ENCODE peak calls at places on chromosomes 16 and 17, in six cellular contexts. J, F, I, P, Z and B are unnamed samples.

GRCh38 chr17:36773039-36773438 is 164.2 kb upstream of the LHX1 start:
- DNase-seq in I (no peak), P (no peak), F (no peak), Z (no peak), J (no peak), B (no peak)

GRCh38 chr17:60971515-60972369 is 294.1 kb downstream of the BCAS3 start:
- DNase-seq in J (peak; percentile 71), Z (no peak), P (no peak), I (peak; percentile 36), F (peak; percentile 49), B (peak; percentile 51)

GRCh38 chr16:84841787-84842300 is 22.1 kb downstream of the CRISPLD2 start:
- DNase-seq in P (no peak), J (no peak), F (peak; percentile 88), I (no peak), Z (no peak), B (peak; percentile 94)

GRCh38 chr17:17355426-17355825 is 52.3 kb downstream of the NT5M start:
- DNase-seq in Z (no peak), F (no peak), P (no peak), J (no peak), I (no peak), B (no peak)

GRCh38 chr16:23152386-23153178 is 3.3 kb upstream of the USP31 start:
- DNase-seq in F (no peak), P (no peak), I (no peak), Z (no peak), J (no peak), B (no peak)

GRCh38 chr16:12729448-12729847 is 74.2 kb downstream of the CPPED1 start:
- DNase-seq in J (peak; percentile 50), I (no peak), F (no peak), Z (no peak), P (no peak), B (no peak)

GRCh38 chr16:67548265-67549126 is 13.8 kb upstream of the CTCF start:
- DNase-seq in F (no peak), J (no peak), Z (peak; percentile 76), I (no peak), P (no peak), B (peak; percentile 35)

GRCh38 chr16:11208916-11209665 is 46.9 kb downstream of the SOCS1 start:
- DNase-seq in F (no peak), P (no peak), I (no peak), J (peak; percentile 44), Z (peak; percentile 64), B (no peak)

GRCh38 chr16:85821441-85821901 is 22.0 kb downstream of the COX4I1 start:
- DNase-seq in J (peak; percentile 78), F (peak; percentile 89), I (peak; percentile 76), Z (peak; percentile 31), P (peak; percentile 55), B (peak; percentile 95)

GRCh38 chr17:80847506-80848230 is 144.0 kb upstream of the CHMP6 start:
- DNase-seq in Z (no peak), I (peak; percentile 63), P (no peak), J (no peak), F (no peak), B (peak; percentile 59)

GRCh38 chr17:1532836-1533602 is 16.6 kb upstream of the INPP5K start:
- DNase-seq in Z (no peak), F (peak; percentile 75), J (peak; percentile 24), P (no peak), I (peak; percentile 53), B (peak; percentile 86)

GRCh38 chr17:67995568-67996191 is 589 bp downstream of the C17orf58 start:
- DNase-seq in P (no peak), J (no peak), F (peak; percentile 57), Z (no peak), I (peak; percentile 48), B (peak; percentile 88)

GRCh38 chr17:61729690-61730268 is 133.5 kb downstream of the BRIP1 start:
- DNase-seq in Z (no peak), P (no peak), J (no peak), I (no peak), F (no peak), B (peak; percentile 7)

GRCh38 chr17:6677158-6677831 is 25.7 kb downstream of the C17orf100 start:
- DNase-seq in I (peak; percentile 19), Z (peak; percentile 7), F (no peak), P (no peak), J (no peak), B (peak; percentile 59)

GRCh38 chr17:79435962-79436361 is 174.9 kb downstream of the RBFOX3 start:
- DNase-seq in I (no peak), Z (no peak), F (no peak), P (no peak), J (no peak), B (no peak)

GRCh38 chr17:81115749-81116464 is 49.4 kb upstream of the PVALEF start:
- DNase-seq in I (no peak), F (no peak), Z (no peak), P (no peak), J (no peak), B (peak; percentile 67)

GRCh38 chr17:29613371-29613837 is 9.3 kb downstream of the CORO6 start:
- DNase-seq in P (peak; percentile 95), Z (no peak), I (peak; percentile 94), F (peak; percentile 99), J (peak; percentile 88), B (peak; percentile 97)

GRCh38 chr16:69107311-69107962 is 2.0 kb downstream of the HAS3 start:
- DNase-seq in Z (no peak), F (peak; percentile 52), P (no peak), J (no peak), I (no peak), B (peak; percentile 87)

GRCh38 chr17:77824102-77824779 is 134.3 kb upstream of the TNRC6C start:
- DNase-seq in J (no peak), F (no peak), P (no peak), I (no peak), Z (no peak), B (no peak)

GRCh38 chr16:8712589-8713361 is 38.4 kb downstream of the ABAT start:
- DNase-seq in P (no peak), J (no peak), F (peak; percentile 57), Z (no peak), I (no peak), B (peak; percentile 82)

GRCh38 chr16:88839026-88839529 is 17.7 kb downstream of the GALNS start:
- DNase-seq in J (no peak), P (no peak), I (no peak), F (peak; percentile 22), Z (peak; percentile 59), B (no peak)

GRCh38 chr17:41516828-41517283 is 1.8 kb downstream of the KRT15 start:
- DNase-seq in I (no peak), F (no peak), J (no peak), P (no peak), Z (no peak), B (no peak)

GRCh38 chr17:59634632-59635561 is 15.2 kb downstream of the CLTC start:
- DNase-seq in P (no peak), I (no peak), F (no peak), J (peak; percentile 29), Z (no peak), B (peak; percentile 15)

GRCh38 chr16:8795096-8795495 is 2.3 kb downstream of the TMEM186 start:
- DNase-seq in Z (no peak), J (no peak), F (no peak), I (no peak), P (no peak), B (no peak)

GRCh38 chr16:15461376-15461775 is 27.0 kb downstream of the BMERB1 start:
- DNase-seq in I (no peak), F (no peak), P (no peak), J (no peak), Z (no peak), B (no peak)

GRCh38 chr16:64586756-64587155 is 535.1 kb downstream of the CDH11 start:
- DNase-seq in P (no peak), I (no peak), Z (no peak), J (no peak), F (no peak), B (no peak)

GRCh38 chr16:47492428-47493357 is 31.6 kb downstream of the PHKB start:
- DNase-seq in Z (peak; percentile 53), I (peak; percentile 34), J (peak; percentile 78), P (peak; percentile 68), F (no peak), B (peak; percentile 17)